ENCODE peak calls at places on chromosomes 1 and 21, in five cellular contexts. K is left cardiac atrium; Y is stimulated activated CD8-positive, alpha-beta memory T cell treated with anti-CD3 and anti-CD28 coated beads, Interleukin-4, amount 100 ng/mL, for 4 hours; S is putamen; N is naive thymus-derived CD8-positive, alpha-beta T cell. I is an unnamed sample.

GRCh38 chr1:204506969-204507316 is 9.3 kb upstream of the MDM4 start:
- DNase-seq in K (peak), Y (peak), S (peak), N (peak), I (no peak)

GRCh38 chr1:209250970-209251636 is 332.4 kb upstream of the CAMK1G start:
- DNase-seq in K (no peak), Y (no peak), S (no peak), N (no peak), I (no peak)

GRCh38 chr1:201503397-201504176 is 3.3 kb downstream of the CSRP1 start:
- DNase-seq in K (peak), Y (no peak), S (no peak), N (no peak), I (peak)

GRCh38 chr21:43574741-43575465 is 84.4 kb downstream of the HSF2BP start:
- DNase-seq in K (peak), Y (no peak), S (no peak), N (no peak), I (no peak)

GRCh38 chr1:16178596-16179497 is 23.0 kb upstream of the EPHA2 start:
- DNase-seq in K (no peak), Y (no peak), S (no peak), N (no peak), I (no peak)

GRCh38 chr1:156615946-156616345 is 3.3 kb upstream of the HAPLN2 start:
- DNase-seq in K (no peak), Y (no peak), S (no peak), N (no peak), I (peak)

GRCh38 chr1:94765958-94766357 is 54.2 kb upstream of the SLC44A3 start:
- DNase-seq in K (no peak), Y (no peak), S (no peak), N (no peak), I (no peak)

GRCh38 chr1:228540161-228540917 is 53.2 kb downstream of the RNF187 start:
- DNase-seq in K (no peak), Y (no peak), S (no peak), N (no peak), I (no peak)

GRCh38 chr1:52368383-52369172 is 2.6 kb upstream of the CC2D1B start:
- DNase-seq in K (peak), Y (peak), S (peak), N (peak), I (no peak)

GRCh38 chr1:87880098-87880746 is 551.5 kb downstream of the LMO4 start:
- DNase-seq in K (no peak), Y (no peak), S (no peak), N (no peak), I (no peak)

GRCh38 chr1:116855788-116856187 is 53.9 kb upstream of the PTGFRN start:
- DNase-seq in K (no peak), Y (no peak), S (no peak), N (no peak), I (no peak)

GRCh38 chr1:246121533-246121932 is 385.5 kb downstream of the SMYD3 start:
- DNase-seq in K (no peak), Y (no peak), S (no peak), N (no peak), I (no peak)

GRCh38 chr1:179025975-179026812 is 500 bp downstream of the FAM20B start:
- DNase-seq in K (peak), Y (peak), S (peak), N (peak), I (peak)